ENCODE peak calls at places on chromosomes 5 and 9, in four cellular contexts. V is ovary, G is A549, X is IMR-90. E is an unnamed sample.
A peak's percentile ranks its signal among the peaks of the same experiment; 100 is the strongest.

GRCh38 chr9:125747053-125747764 is at the start of gene PBX3:
- DNase-seq in X (no peak), G (peak; percentile 31), V (peak; percentile 78), E (no peak)

GRCh38 chr9:21852751-21853150 is 50.3 kb downstream of the MTAP start:
- DNase-seq in V (no peak), X (no peak), G (no peak), E (no peak)

GRCh38 chr5:39076757-39077475 is 2.7 kb upstream of the RICTOR start:
- DNase-seq in G (peak; percentile 57), X (peak; percentile 56), V (no peak), E (no peak)

GRCh38 chr9:116318463-116319271 is 165.1 kb downstream of the PAPPA start:
- DNase-seq in G (no peak), V (peak; percentile 71), X (peak; percentile 84), E (peak; percentile 86)

GRCh38 chr5:150510460-150511263 is 2.7 kb downstream of the NDST1 start:
- DNase-seq in G (no peak), X (no peak), V (no peak), E (no peak)

GRCh38 chr5:74613283-74613682 is 27.2 kb downstream of the ENC1 start:
- DNase-seq in X (no peak), G (no peak), V (no peak), E (no peak)

GRCh38 chr9:108093773-108094675 is 604.5 kb upstream of the KLF4 start:
- DNase-seq in X (no peak), V (no peak), G (peak; percentile 50), E (no peak)

GRCh38 chr9:87148391-87149237 is 201.3 kb upstream of the GAS1 start:
- DNase-seq in V (peak; percentile 74), X (peak; percentile 75), G (no peak), E (peak; percentile 94)

GRCh38 chr5:156201793-156202388 is 125.1 kb upstream of the SGCD start:
- DNase-seq in G (peak; percentile 32), V (no peak), X (peak; percentile 83), E (no peak)

GRCh38 chr5:172648008-172648359 is 6.9 kb downstream of the NEURL1B start:
- DNase-seq in X (no peak), V (no peak), G (no peak), E (no peak)

GRCh38 chr5:34571380-34572041 is 84.6 kb upstream of the RAI14 start:
- DNase-seq in G (no peak), X (peak; percentile 87), V (no peak), E (no peak)

GRCh38 chr9:85522459-85523092 is 219.2 kb downstream of the AGTPBP1 start:
- DNase-seq in X (peak; percentile 25), V (peak; percentile 27), G (peak; percentile 25), E (peak; percentile 89)

GRCh38 chr9:120362446-120362845 is 217.5 kb downstream of the CDK5RAP2 start:
- DNase-seq in X (peak; percentile 50), V (no peak), G (no peak), E (no peak)

GRCh38 chr5:159786901-159787691 is 129.2 kb upstream of the ADRA1B start:
- DNase-seq in X (peak; percentile 70), G (no peak), V (peak; percentile 36), E (peak; percentile 93)

GRCh38 chr5:94793816-94794198 is 175.3 kb downstream of the SLF1 start:
- DNase-seq in V (no peak), G (no peak), X (peak; percentile 43), E (no peak)

GRCh38 chr5:154189256-154189818 is 1.2 kb upstream of the GALNT10 start:
- DNase-seq in G (no peak), X (no peak), V (peak; percentile 45), E (no peak)

GRCh38 chr9:9352877-9353481 is 1259.8 kb downstream of the PTPRD start:
- DNase-seq in V (no peak), X (no peak), G (no peak), E (no peak)

GRCh38 chr9:132798817-132799790 is 79.0 kb downstream of the AK8 start:
- DNase-seq in X (no peak), V (peak; percentile 39), G (no peak), E (peak; percentile 81)
- TF ChIP-seq CTCF in X (no peak), V (no peak), G (no peak), E (no peak)

DNA sequence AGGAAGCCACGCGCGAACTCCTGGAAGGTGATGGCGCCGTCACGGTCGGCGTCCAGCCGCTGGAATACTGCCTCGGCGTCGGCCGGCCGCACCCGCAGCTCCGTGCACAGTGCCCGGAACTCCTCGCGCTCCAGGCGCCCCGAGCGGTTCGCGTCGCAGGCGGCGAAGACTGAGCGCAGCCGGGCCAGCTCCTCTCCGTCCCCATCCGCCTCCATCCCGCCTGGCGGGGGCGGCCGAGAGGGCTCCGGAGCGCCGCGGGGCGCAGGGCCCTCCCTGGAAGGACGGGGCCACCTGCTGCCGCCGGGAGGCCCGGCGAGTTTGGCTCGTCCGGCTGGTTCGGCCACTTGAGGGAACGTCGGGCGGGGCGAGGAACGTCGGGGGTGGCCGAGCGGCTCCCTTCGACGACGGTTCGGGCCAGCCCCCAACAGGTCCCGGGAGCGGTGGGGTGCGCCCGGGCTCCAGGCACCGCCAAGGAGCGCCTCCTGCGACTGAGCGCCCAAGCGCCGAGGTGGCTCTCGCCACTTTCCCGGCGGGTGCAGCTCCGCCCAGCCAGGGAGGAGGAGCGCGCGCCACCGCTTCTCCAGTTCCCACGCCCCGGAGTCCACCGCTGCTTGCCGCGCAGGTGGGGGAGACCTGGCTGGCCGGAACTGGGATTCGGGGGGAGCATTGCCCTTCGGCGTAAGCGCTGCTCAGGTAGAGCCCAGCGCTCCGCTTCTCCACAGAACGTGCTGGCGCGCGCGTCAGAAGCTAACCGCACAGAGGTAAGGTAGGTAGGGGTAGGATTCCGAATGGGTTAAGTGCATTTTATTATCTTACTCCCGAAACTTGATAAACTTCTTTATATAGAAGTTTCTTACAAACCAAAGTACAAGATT is at the start of gene RASEF:
- DNase-seq in G (peak; percentile 62), V (peak; percentile 19), X (no peak), E (no peak)
- H3K4me3 ChIP-seq in G (peak within 1 kb of the TSS; percentile 78), V (peak within 1 kb of the TSS; percentile 30), X (peak within 1 kb of the TSS; percentile 40), E (peak within 1 kb of the TSS; percentile 10)

GRCh38 chr9:19456996-19457693 is 48.3 kb downstream of the ACER2 start:
- DNase-seq in V (peak; percentile 63), X (peak; percentile 75), G (peak; percentile 81), E (peak; percentile 90)

GRCh38 chr9:19446361-19446861 is 37.6 kb downstream of the ACER2 start:
- DNase-seq in X (no peak), G (no peak), V (no peak), E (no peak)

GRCh38 chr9:19451240-19452087 is 42.7 kb downstream of the ACER2 start:
- DNase-seq in V (no peak), G (no peak), X (no peak), E (no peak)
- TF ChIP-seq POLR2A in V (no peak), G (no peak), X (no peak), E (no peak)

DNA sequence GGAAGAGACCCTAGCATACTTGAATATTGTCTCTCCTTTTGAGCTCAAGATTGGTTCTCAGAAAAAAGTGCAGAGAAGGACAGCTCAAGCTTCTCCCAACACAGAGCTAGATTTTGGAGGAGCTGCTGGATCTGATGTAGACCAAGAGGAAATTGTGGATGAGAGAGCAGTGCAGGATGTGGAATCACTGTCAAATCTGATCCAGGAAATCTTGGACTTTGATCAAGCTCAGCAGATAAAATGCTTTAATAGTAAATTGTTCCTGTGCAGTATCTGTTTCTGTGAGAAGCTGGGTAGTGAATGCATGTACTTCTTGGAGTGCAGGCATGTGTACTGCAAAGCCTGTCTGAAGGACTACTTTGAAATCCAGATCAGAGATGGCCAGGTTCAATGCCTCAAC is 9.5 kb downstream of the RNF14 start:
- DNase-seq in V (no peak), X (no peak), G (no peak), E (no peak)
- TF ChIP-seq CTCF in V (no peak), X (no peak), G (no peak), E (no peak)

GRCh38 chr5:54883374-54884194 is 101.8 kb downstream of the ESM1 start:
- DNase-seq in X (peak; percentile 54), V (peak; percentile 67), G (no peak), E (peak; percentile 91)
- H3K4me3 ChIP-seq in X (peak overlapping the region; percentile 30), V (peak overlapping the region; percentile 45), G (peak overlapping the region; percentile 40), E (peak overlapping the region; percentile 4)